ENCODE peak calls at places on chromosomes 13 and 19, in four cellular contexts. E is HS-27A; M is stimulated activated CD4-positive, alpha-beta T cell treated with anti-CD3 and anti-CD28 coated beads, Interleukin-12 subunit alpha, Interleukin-12 subunit beta, amount 100 ng/mL, for 4 hours; L is amniotic epithelial cell. C is an unnamed sample.

GRCh38 chr19:50266896-50267295 is 62.3 kb downstream of the KCNC3 start:
- DNase-seq in E (no peak), M (peak; percentile 34), L (no peak), C (no peak)

GRCh38 chr19:51739466-51740213 is 12.0 kb downstream of the FPR1 start:
- DNase-seq in L (peak; percentile 50), M (no peak), E (no peak), C (no peak)

GRCh38 chr19:55075366-55075998 is at the start of gene EPS8L1:
- DNase-seq in L (no peak), E (no peak), M (no peak), C (no peak)

GRCh38 chr19:6271721-6272410 is 7.9 kb downstream of the MLLT1 start:
- DNase-seq in L (peak; percentile 63), E (no peak), M (no peak), C (no peak)

GRCh38 chr19:18848860-18849661 is 17.3 kb downstream of the UPF1 start:
- DNase-seq in E (no peak), M (no peak), L (peak; percentile 42), C (no peak)

GRCh38 chr13:94710881-94711560 is 1.3 kb downstream of the SOX21 start:
- DNase-seq in E (no peak), L (no peak), M (no peak), C (no peak)

GRCh38 chr19:34228762-34229161 is 25.6 kb upstream of the GARRE1 start:
- DNase-seq in L (no peak), E (no peak), M (no peak), C (no peak)

GRCh38 chr13:86933676-86934075 is 737.5 kb upstream of the SLITRK5 start:
- DNase-seq in L (peak; percentile 33), M (no peak), E (no peak), C (no peak)

GRCh38 chr13:34942732-34943674 is 933 bp downstream of the NBEA start:
- DNase-seq in E (no peak), M (no peak), L (no peak), C (no peak)

GRCh38 chr19:38385804-38386257 is 2.0 kb downstream of the GGN start:
- DNase-seq in L (no peak), M (no peak), E (no peak), C (no peak)

GRCh38 chr19:38032951-38033350 is 125.9 kb downstream of the SIPA1L3 start:
- DNase-seq in E (no peak), L (peak; percentile 33), M (no peak), C (no peak)

GRCh38 chr13:95296326-95296939 is 4.8 kb downstream of the ABCC4 start:
- DNase-seq in E (no peak), M (peak; percentile 13), L (peak; percentile 25), C (no peak)

GRCh38 chr13:109387438-109387837 is 398.9 kb downstream of the IRS2 start:
- DNase-seq in E (no peak), L (no peak), M (no peak), C (no peak)

GRCh38 chr13:24008679-24009078 is 111.4 kb upstream of the C1QTNF9B start:
- DNase-seq in L (peak; percentile 32), E (no peak), M (no peak), C (no peak)

GRCh38 chr19:31451686-31452325 is 102.6 kb upstream of the TSHZ3 start:
- DNase-seq in L (peak; percentile 21), E (no peak), M (no peak), C (no peak)

GRCh38 chr13:97202761-97203160 is 19.4 kb upstream of the MBNL2 start:
- DNase-seq in M (no peak), E (no peak), L (no peak), C (no peak)

C was measured in effector CD4-positive, alpha-beta T cell.